ENCODE peak calls at places on chromosomes 16 and 17, in four cellular contexts. X is PC-3, N is pancreas, F is lung. G is an unnamed sample.

GRCh38 chr17:36665417-36665816 is 64.0 kb downstream of the MRM1 start:
- DNase-seq in X (peak; percentile 9), N (no peak), F (no peak), G (no peak)

GRCh38 chr17:49901460-49902331 is 53.8 kb upstream of the TAC4 start:
- DNase-seq in X (peak; percentile 67), N (peak; percentile 43), F (peak; percentile 49), G (no peak)

GRCh38 chr16:81530296-81530721 is 85.7 kb downstream of the CMIP start:
- DNase-seq in X (no peak), N (no peak), F (no peak), G (no peak)

GRCh38 chr16:86038923-86039310 is 140.0 kb downstream of the IRF8 start:
- DNase-seq in X (no peak), N (no peak), F (no peak), G (no peak)

GRCh38 chr16:57147381-57148191 is 38.3 kb downstream of the PSME3IP1 start:
- DNase-seq in X (no peak), N (no peak), F (no peak), G (no peak)

GRCh38 chr16:28136751-28137434 is 73.4 kb upstream of the GSG1L start:
- DNase-seq in X (no peak), N (no peak), F (no peak), G (peak; percentile 27)

GRCh38 chr16:87318158-87318644 is 1.0 kb upstream of the C16orf95 start:
- DNase-seq in X (peak; percentile 3), N (no peak), F (peak; percentile 44), G (no peak)

GRCh38 chr16:20566864-20567263 is 9.3 kb downstream of the ACSM2B start:
- DNase-seq in X (no peak), N (no peak), F (no peak), G (no peak)

GRCh38 chr17:79778504-79779087 is 648 bp downstream of the CBX2 start:
- DNase-seq in X (peak; percentile 41), N (no peak), F (no peak), G (peak; percentile 39)

GRCh38 chr16:87436225-87437172 is 44.4 kb downstream of the MAP1LC3B start:
- DNase-seq in X (no peak), N (no peak), F (no peak), G (no peak)

GRCh38 chr17:75571197-75571884 is 16.3 kb upstream of the MYO15B start:
- DNase-seq in X (no peak), N (no peak), F (peak; percentile 51), G (peak; percentile 93)

GRCh38 chr17:41559548-41559947 is 12.3 kb downstream of the KRT9 start:
- DNase-seq in X (no peak), N (no peak), F (no peak), G (no peak)

GRCh38 chr17:80826955-80827645 is 164.5 kb upstream of the CHMP6 start:
- DNase-seq in X (peak; percentile 96), N (no peak), F (no peak), G (no peak)

GRCh38 chr16:2724088-2724676 is 4.2 kb upstream of the PRSS27 start:
- DNase-seq in X (no peak), N (no peak), F (no peak), G (no peak)

GRCh38 chr16:71807905-71808592 is 585 bp downstream of the AP1G1 start:
- DNase-seq in X (no peak), N (peak; percentile 17), F (no peak), G (peak; percentile 22)

GRCh38 chr16:66524601-66525164 is 25.2 kb downstream of the TK2 start:
- DNase-seq in X (no peak), N (no peak), F (peak; percentile 55), G (peak; percentile 85)

GRCh38 chr17:10243905-10244844 is 45.8 kb upstream of the GAS7 start:
- DNase-seq in X (no peak), N (no peak), F (peak; percentile 41), G (no peak)

GRCh38 chr16:87839542-87840461 is 29.5 kb downstream of the SLC7A5 start:
- DNase-seq in X (no peak), N (no peak), F (no peak), G (no peak)

GRCh38 chr17:68777243-68777855 is 176.2 kb upstream of the FAM20A start:
- DNase-seq in X (peak; percentile 83), N (peak; percentile 64), F (no peak), G (peak; percentile 24)

GRCh38 chr17:6796887-6797490 is 21.0 kb downstream of the FBXO39 start:
- DNase-seq in X (peak; percentile 87), N (no peak), F (no peak), G (no peak)

GRCh38 chr16:46717692-46718091 is 28.2 kb downstream of the ORC6 start:
- DNase-seq in X (no peak), N (no peak), F (no peak), G (no peak)

GRCh38 chr17:52957411-52957810 is 798.9 kb upstream of the CA10 start:
- DNase-seq in X (no peak), N (no peak), F (no peak), G (no peak)

GRCh38 chr17:40466298-40466971 is 23.2 kb downstream of the IGFBP4 start:
- DNase-seq in X (peak; percentile 2), N (no peak), F (no peak), G (no peak)

GRCh38 chr17:67990909-67991308 is 5.4 kb downstream of the C17orf58 start:
- DNase-seq in X (peak; percentile 15), N (no peak), F (no peak), G (no peak)

GRCh38 chr17:5553479-5553878 is 30.8 kb downstream of the NLRP1 start:
- DNase-seq in X (no peak), N (no peak), F (no peak), G (no peak)

GRCh38 chr17:67993998-67994361 is 2.3 kb downstream of the C17orf58 start:
- DNase-seq in X (no peak), N (no peak), F (peak; percentile 51), G (no peak)

GRCh38 chr16:680967-681745 is 946 bp downstream of the STUB1 start:
- DNase-seq in X (peak; percentile 44), N (peak; percentile 71), F (no peak), G (no peak)
- TF ChIP-seq CTCF in X (peak; percentile 19), N (no peak), F (no peak), G (no peak)

DNA sequence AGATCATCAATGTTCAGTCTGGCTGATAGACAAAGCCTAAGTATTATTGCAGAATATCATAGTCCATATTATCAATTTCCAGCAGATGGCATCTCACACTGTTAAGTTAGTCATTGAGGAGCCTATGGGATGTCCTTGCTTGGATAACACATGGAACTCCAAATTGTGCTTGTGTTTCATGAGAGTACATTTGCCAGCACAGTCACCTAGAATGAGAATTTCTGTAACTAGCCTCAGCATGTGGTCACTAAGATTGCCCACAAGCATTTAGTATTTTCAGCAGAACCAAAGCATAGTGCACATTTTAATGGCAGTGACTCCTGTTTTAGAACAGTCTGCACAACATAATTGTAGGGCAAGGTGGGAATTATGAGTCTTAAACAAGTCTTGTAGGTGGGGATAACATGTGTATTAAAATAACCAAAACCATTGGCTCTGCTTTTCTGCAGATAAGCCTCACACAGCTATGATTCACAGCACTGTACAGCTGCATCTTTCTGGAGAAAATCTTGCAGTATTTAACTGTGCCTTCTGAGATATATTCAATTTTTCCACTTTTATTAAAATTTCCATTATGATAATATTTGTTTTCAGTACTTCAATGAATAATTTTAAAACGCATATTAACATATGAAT is 882.8 kb upstream of the SOX9 start:
- DNase-seq in X (peak; percentile 87), N (no peak), F (no peak), G (no peak)
- TF ChIP-seq CTCF in X (peak; percentile 85), N (no peak), F (no peak), G (no peak)

GRCh38 chr17:981292-981658 is 1.7 kb upstream of the NXN start:
- DNase-seq in X (no peak), N (no peak), F (no peak), G (no peak)
- TF ChIP-seq CTCF in X (no peak), N (no peak), F (no peak), G (peak; percentile 39)

DNA sequence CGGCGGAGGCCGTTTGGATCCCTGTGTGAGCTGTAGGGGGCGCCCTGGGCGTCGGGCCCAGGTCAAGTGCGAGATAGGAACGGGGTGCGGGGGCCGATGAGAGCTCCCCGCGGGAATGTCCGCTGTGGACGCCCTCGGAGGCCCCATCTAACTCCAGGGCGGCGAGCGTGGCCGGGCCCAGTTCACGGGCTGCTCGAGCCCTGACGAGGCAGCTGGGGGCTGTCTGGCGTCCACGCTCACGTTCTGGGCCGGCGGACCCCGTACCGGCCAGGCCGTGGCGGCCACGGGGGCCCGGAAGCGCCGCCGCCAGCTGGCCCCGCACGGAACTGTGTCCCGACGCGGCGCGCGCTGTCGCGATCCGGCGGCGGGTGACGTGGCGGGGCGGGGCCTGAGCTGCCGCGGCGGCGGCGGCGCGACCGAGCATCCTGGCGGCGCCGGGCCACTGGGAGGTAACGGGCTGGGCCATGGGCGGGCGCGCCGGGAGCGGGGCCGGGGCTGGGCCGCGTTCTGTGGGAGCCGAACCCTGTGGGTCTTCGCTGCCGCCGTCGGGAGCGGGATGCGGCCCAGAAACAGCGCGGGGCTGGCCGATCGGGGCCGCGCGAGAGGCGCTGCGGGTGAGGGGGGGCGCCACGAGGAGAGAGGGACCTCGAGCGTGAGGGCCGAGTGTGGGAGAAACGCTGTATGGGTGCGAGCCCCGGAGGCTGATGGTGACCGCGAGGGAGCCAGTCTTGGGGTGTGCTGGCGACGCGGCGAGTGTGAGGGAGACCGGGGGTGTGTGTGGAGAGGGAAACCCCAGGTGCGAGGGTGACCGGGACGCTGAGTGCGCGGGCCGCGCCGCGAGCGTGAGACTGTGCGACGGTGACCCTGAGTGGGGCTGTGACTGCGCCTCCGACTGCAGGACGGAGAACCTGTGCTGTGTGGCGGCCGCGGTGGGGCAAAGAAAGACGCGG is at the start of gene SLC7A6:
- DNase-seq in X (peak; percentile 74), N (peak; percentile 68), F (peak; percentile 71), G (peak; percentile 94)
- TF ChIP-seq CTCF in X (peak; percentile 57), N (no peak), F (no peak), G (peak; percentile 79)

GRCh38 chr17:28849281-28849680 is 5.5 kb upstream of the ERAL1 start:
- DNase-seq in X (no peak), N (no peak), F (no peak), G (no peak)
- TF ChIP-seq CTCF in X (peak; percentile 18), N (no peak), F (no peak), G (no peak)

GRCh38 chr17:17780941-17781590 is 55.7 kb downstream of the SREBF1 start:
- DNase-seq in X (peak; percentile 39), N (no peak), F (no peak), G (no peak)
- TF ChIP-seq CTCF in X (no peak), N (no peak), F (no peak), G (no peak)

GRCh38 chr16:51556694-51557327 is 405.7 kb upstream of the SALL1 start:
- DNase-seq in X (no peak), N (no peak), F (no peak), G (no peak)
- TF ChIP-seq CTCF in X (no peak), N (no peak), F (no peak), G (no peak)

GRCh38 chr16:7272567-7273158 is 60.0 kb upstream of the RBFOX1 start:
- DNase-seq in X (no peak), N (no peak), F (no peak), G (no peak)

GRCh38 chr16:7270823-7271222 is 61.8 kb upstream of the RBFOX1 start:
- DNase-seq in X (no peak), N (no peak), F (no peak), G (no peak)

GRCh38 chr16:7270006-7270405 is 62.6 kb upstream of the RBFOX1 start:
- DNase-seq in X (no peak), N (no peak), F (no peak), G (no peak)

DNA sequence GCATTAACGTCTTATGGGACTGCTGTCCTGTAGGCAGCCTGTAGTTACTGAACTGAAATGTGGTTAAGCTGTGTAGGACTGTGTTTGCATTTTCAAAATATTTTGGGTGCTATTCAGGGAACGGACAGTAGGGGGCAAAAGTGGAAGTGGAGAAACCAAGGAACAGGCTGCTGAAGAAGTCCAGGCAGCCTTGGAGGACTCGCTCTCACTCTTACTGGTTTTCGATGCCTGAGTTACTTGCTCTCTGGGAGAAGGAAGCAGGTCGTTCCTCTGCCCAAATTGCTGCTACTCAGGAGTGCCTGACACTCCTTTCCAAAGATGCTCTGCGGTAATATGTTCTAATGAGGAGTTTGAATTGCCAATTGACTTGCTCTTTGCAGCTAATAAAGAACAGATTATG is 64.5 kb upstream of the RBFOX1 start:
- DNase-seq in X (peak; percentile 7), N (peak; percentile 15), F (no peak), G (no peak)
- TF ChIP-seq CTCF in X (peak; percentile 50), N (peak; percentile 44), F (no peak), G (no peak)

G was measured in B cell.